ENCODE peak calls at places on chromosomes 5 and 9, in six cellular contexts. V is astrocyte, E is HCT116, A is IMR-90, I is PC-3, K is GM23248. J is an unnamed sample.

GRCh38 chr5:97102010-97102470 is 40.4 kb downstream of the LIX1 start:
- DNase-seq in V (no peak), E (no peak), A (no peak), I (no peak), K (no peak), J (peak)

GRCh38 chr9:135075234-135076142 is 12.0 kb upstream of the OLFM1 start:
- DNase-seq in V (no peak), E (no peak), A (no peak), I (no peak), K (peak), J (peak)

GRCh38 chr9:134769084-134769455 is 111.5 kb upstream of the FCN2 start:
- DNase-seq in V (no peak), E (no peak), A (no peak), I (no peak), K (peak), J (no peak)

GRCh38 chr5:95709967-95710650 is 21.0 kb upstream of the RHOBTB3 start:
- DNase-seq in V (no peak), E (peak), A (no peak), I (peak), K (no peak), J (peak)

GRCh38 chr5:158301186-158301585 is 442.2 kb upstream of the CLINT1 start:
- DNase-seq in V (no peak), E (no peak), A (no peak), I (no peak), K (no peak), J (no peak)

GRCh38 chr9:76605271-76605670 is 146.3 kb downstream of the GCNT1 start:
- DNase-seq in V (no peak), E (no peak), A (no peak), I (no peak), K (no peak), J (no peak)

GRCh38 chr5:168174376-168174775 is 117.1 kb upstream of the WWC1 start:
- DNase-seq in V (peak), E (no peak), A (no peak), I (no peak), K (peak), J (no peak)

GRCh38 chr9:130626249-130626982 is 38.0 kb upstream of the PRDM12 start:
- DNase-seq in V (no peak), E (no peak), A (no peak), I (no peak), K (no peak), J (peak)

GRCh38 chr5:171776747-171777419 is 8.7 kb upstream of the SMIM23 start:
- DNase-seq in V (peak), E (no peak), A (peak), I (no peak), K (peak), J (no peak)

GRCh38 chr9:127809002-127809561 is 6.4 kb downstream of the FPGS start:
- DNase-seq in V (no peak), E (no peak), A (no peak), I (no peak), K (no peak), J (no peak)

GRCh38 chr9:137306546-137307254 is 4.6 kb upstream of the NRARP start:
- DNase-seq in V (no peak), E (no peak), A (no peak), I (no peak), K (no peak), J (no peak)

GRCh38 chr9:37212435-37212834 is 92.1 kb downstream of the ZCCHC7 start:
- DNase-seq in V (no peak), E (no peak), A (no peak), I (no peak), K (no peak), J (no peak)

GRCh38 chr9:33817327-33818166 is 587 bp downstream of the UBE2R2 start:
- DNase-seq in V (peak), E (no peak), A (peak), I (peak), K (peak), J (peak)

GRCh38 chr5:66689522-66690220 is 93.5 kb downstream of the MAST4 start:
- DNase-seq in V (no peak), E (no peak), A (no peak), I (no peak), K (peak), J (no peak)

GRCh38 chr5:176725521-176725920 is 78.2 kb downstream of the TSPAN17 start:
- DNase-seq in V (no peak), E (no peak), A (no peak), I (no peak), K (no peak), J (peak)

GRCh38 chr5:154520861-154521453 is 42.9 kb upstream of the HAND1 start:
- DNase-seq in V (no peak), E (peak), A (no peak), I (peak), K (peak), J (peak)

GRCh38 chr9:68775003-68775730 is 70.1 kb downstream of the PIP5K1B start:
- DNase-seq in V (no peak), E (no peak), A (peak), I (no peak), K (peak), J (no peak)

GRCh38 chr9:34171753-34172535 is 6.9 kb upstream of the UBAP1 start:
- DNase-seq in V (no peak), E (no peak), A (no peak), I (no peak), K (no peak), J (no peak)

GRCh38 chr5:56306433-56307150 is 73.5 kb upstream of the ANKRD55 start:
- DNase-seq in V (no peak), E (no peak), A (no peak), I (no peak), K (no peak), J (no peak)

GRCh38 chr5:142221091-142221860 is 103.5 kb downstream of the SPRY4 start:
- DNase-seq in V (no peak), E (no peak), A (peak), I (peak), K (no peak), J (no peak)
- H3K9ac ChIP-seq in V (no peak), E (no peak), A (no peak), I (no peak), K (no peak), J (no peak)

DNA sequence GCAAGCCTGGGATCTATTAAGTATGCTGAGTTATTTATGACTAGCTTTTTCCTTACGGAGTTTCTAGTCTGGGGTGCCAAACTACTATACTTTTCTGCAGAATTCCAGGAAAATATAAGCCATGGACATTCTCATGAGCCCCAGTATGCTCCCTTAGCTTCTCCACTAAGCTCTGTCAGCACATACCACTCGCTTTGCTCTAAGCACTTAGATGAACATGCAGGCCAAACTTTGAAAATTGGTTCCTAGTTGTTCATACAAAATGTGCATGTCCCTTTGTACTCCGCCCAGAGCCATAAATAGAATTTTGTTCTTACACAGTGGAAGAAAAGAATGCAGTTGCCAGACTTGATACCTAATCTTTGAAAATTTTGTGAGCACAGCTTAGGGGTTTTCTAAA is 284.5 kb downstream of the ARRDC3 start:
- DNase-seq in V (no peak), E (no peak), A (no peak), I (no peak), K (peak), J (no peak)
- H3K9ac ChIP-seq in V (no peak), E (no peak), A (no peak), I (no peak), K (no peak), J (no peak)

DNA sequence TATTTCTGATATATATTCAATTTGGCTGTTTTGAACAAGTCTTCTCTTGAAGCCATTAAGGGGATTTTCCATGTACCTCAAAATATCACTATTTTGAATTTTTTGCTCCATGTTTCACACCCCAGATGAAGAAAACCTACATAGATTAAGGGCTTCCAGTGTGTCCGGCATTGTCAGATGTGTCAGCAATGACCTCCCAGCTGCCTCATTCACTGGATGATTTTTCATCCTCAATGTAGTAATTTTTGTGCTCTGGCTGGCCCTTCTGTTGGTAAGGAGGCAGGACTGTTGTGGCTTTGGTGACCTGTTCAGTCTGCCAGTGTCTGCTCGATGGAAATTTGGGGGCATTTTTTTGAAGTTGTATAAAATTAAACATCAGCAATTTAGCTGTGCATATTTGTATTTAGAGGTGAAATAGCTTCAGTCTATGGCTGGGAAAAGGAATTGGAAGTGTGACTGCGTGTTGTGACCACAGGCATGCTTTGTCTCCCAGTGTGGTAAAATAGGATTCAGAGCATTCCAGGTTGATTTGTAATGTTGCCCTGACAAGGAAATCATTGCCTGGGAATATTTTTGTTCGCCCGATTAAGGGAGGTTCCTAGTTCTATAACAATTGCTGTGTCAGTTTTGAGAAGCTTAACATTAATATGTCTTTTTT is 312.4 kb downstream of the ARHGEF28 start:
- DNase-seq in V (peak), E (peak), A (peak), I (peak), K (peak), J (no peak)
- H3K9ac ChIP-seq in V (peak), E (no peak), A (no peak), I (no peak), K (peak), J (no peak)

GRCh38 chr5:132437604-132438275 is 52.8 kb downstream of the IRF1 start:
- DNase-seq in V (peak), E (no peak), A (peak), I (no peak), K (peak), J (peak)
- H3K9ac ChIP-seq in V (peak), E (no peak), A (peak), I (no peak), K (peak), J (no peak)